ENCODE peak calls at places on chromosomes 2 and 18, in eight cellular contexts. O, S, A, Z, Q, F, K and C are unnamed samples.
A peak's percentile ranks its signal among the peaks of the same experiment; 100 is the strongest.

GRCh38 chr2:26430826-26431225 is 29.1 kb downstream of the DRC1 start:
- DNase-seq in O (no peak), S (no peak), A (no peak), Z (no peak), Q (no peak), F (no peak), K (no peak), C (no peak)

GRCh38 chr2:25699206-25699605 is 25.8 kb upstream of the DTNB start:
- DNase-seq in O (no peak), S (no peak), A (no peak), Z (no peak), Q (no peak), F (no peak), K (no peak), C (no peak)

GRCh38 chr2:140650825-140651224 is 1480.0 kb downstream of the LRP1B start:
- DNase-seq in O (no peak), S (no peak), A (no peak), Z (no peak), Q (no peak), F (no peak), K (no peak), C (no peak)

GRCh38 chr2:120423167-120423943 is 77.4 kb downstream of the INHBB start:
- DNase-seq in O (no peak), S (no peak), A (no peak), Z (no peak), Q (no peak), F (no peak), K (no peak), C (no peak)

GRCh38 chr2:223042704-223043118 is 9.3 kb upstream of the KCNE4 start:
- DNase-seq in O (no peak), S (no peak), A (no peak), Z (no peak), Q (no peak), F (no peak), K (no peak), C (no peak)

GRCh38 chr18:48796491-48797205 is 154.1 kb downstream of the SMAD7 start:
- DNase-seq in O (no peak), S (no peak), A (no peak), Z (peak; percentile 43), Q (no peak), F (no peak), K (no peak), C (no peak)

GRCh38 chr2:217798743-217799552 is 203.8 kb downstream of the TNS1 start:
- DNase-seq in O (no peak), S (no peak), A (peak; percentile 24), Z (no peak), Q (peak; percentile 33), F (peak; percentile 17), K (no peak), C (no peak)

GRCh38 chr2:105517814-105518705 is 119.2 kb upstream of the FHL2 start:
- DNase-seq in O (no peak), S (no peak), A (no peak), Z (peak; percentile 62), Q (no peak), F (no peak), K (no peak), C (no peak)

GRCh38 chr2:174573621-174574081 is 24.0 kb downstream of the WIPF1 start:
- DNase-seq in O (no peak), S (peak; percentile 31), A (no peak), Z (no peak), Q (no peak), F (no peak), K (no peak), C (no peak)

GRCh38 chr2:207054521-207054920 is 111.2 kb downstream of the KLF7 start:
- DNase-seq in O (no peak), S (no peak), A (no peak), Z (no peak), Q (no peak), F (no peak), K (no peak), C (no peak)

DNA sequence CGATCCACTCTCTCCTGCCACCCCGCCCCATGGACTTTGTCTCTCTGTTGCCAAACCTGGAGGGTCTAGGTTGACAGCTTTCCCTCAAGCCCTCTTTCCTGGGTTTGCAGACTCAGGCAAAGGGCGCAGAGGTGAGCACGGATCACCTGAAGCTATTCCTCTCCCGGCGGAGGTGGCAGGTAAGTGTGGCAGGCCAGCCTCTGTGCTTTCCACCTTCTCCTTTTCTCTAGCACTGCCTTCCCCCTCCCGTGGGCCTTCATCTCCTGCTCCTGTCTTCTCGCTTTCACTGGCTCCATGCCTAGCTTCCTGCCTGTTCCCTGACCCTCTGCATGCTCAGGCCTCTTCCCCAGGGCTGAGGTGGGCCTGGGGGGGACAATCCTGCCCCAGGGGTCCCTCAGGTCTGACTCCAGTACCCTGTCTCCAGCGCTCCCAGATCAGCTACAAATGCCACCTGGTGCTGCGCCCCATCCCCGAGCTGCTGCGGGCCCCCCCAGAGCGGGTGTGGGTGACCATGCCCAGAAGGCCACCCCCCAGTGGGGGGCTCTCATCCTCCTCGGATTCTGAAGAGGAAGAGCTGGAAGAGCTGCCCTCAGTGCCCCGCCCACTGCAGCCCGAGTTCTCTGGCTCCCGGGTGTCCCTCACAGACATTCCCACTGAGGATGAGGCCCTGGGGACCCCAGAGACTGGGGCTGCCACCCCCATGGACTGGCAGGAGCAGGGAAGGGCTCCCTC is 15.9 kb upstream of the GMPPA start:
- DNase-seq in O (no peak), S (no peak), A (no peak), Z (no peak), Q (no peak), F (no peak), K (no peak), C (no peak)
- H3K27me3 ChIP-seq in O (no peaks in the 10 kb centered on the region), S (peaks cover 53% of the 10 kb centered on the region), A (peaks cover 31% of the 10 kb centered on the region), Z (peaks cover 9% of the 10 kb centered on the region), Q (peaks cover 23% of the 10 kb centered on the region), F (no peaks in the 10 kb centered on the region), K (peaks cover 55% of the 10 kb centered on the region), C (no peaks in the 10 kb centered on the region)

GRCh38 chr2:219561179-219562048 is 9.9 kb downstream of the OBSL1 start:
- DNase-seq in O (no peak), S (no peak), A (no peak), Z (no peak), Q (no peak), F (peak; percentile 18), K (peak; percentile 60), C (no peak)
- H3K27ac ChIP-seq in O (no peak overlapping the region), S (no peak overlapping the region), A (no peak overlapping the region), Z (no peak overlapping the region), Q (no peak overlapping the region), F (no peak overlapping the region), K (peak overlapping the region; percentile 7), C (no peak overlapping the region)

GRCh38 chr2:109086743-109087020 is 42.3 kb upstream of the SH3RF3 start:
- DNase-seq in O (no peak), S (no peak), A (no peak), Z (no peak), Q (no peak), F (no peak), K (no peak), C (no peak)

GRCh38 chr2:109085912-109086742 is 42.9 kb upstream of the SH3RF3 start:
- DNase-seq in O (no peak), S (no peak), A (no peak), Z (no peak), Q (no peak), F (no peak), K (no peak), C (no peak)

GRCh38 chr2:109084341-109084740 is 44.7 kb upstream of the SH3RF3 start:
- DNase-seq in O (no peak), S (no peak), A (no peak), Z (no peak), Q (no peak), F (no peak), K (no peak), C (no peak)

GRCh38 chr2:109081374-109081773 is 47.6 kb upstream of the SH3RF3 start:
- DNase-seq in O (no peak), S (no peak), A (no peak), Z (no peak), Q (no peak), F (no peak), K (no peak), C (no peak)

GRCh38 chr2:109083771-109084170 is 45.2 kb upstream of the SH3RF3 start:
- DNase-seq in O (no peak), S (no peak), A (no peak), Z (no peak), Q (no peak), F (no peak), K (no peak), C (no peak)
- H3K27me3 ChIP-seq in O (peaks cover 15% of the 10 kb centered on the region), S (no peaks in the 10 kb centered on the region), A (no peaks in the 10 kb centered on the region), Z (no peaks in the 10 kb centered on the region), Q (no peaks in the 10 kb centered on the region), F (no peaks in the 10 kb centered on the region), K (no peaks in the 10 kb centered on the region), C (peaks cover 27% of the 10 kb centered on the region)

GRCh38 chr18:75660932-75661331 is 233.4 kb upstream of the SMIM21 start:
- DNase-seq in O (no peak), S (no peak), A (no peak), Z (no peak), Q (no peak), F (no peak), K (no peak), C (no peak)

GRCh38 chr18:75659535-75660023 is 232.1 kb upstream of the SMIM21 start:
- DNase-seq in O (no peak), S (no peak), A (no peak), Z (no peak), Q (no peak), F (no peak), K (no peak), C (no peak)

GRCh38 chr18:75658330-75658729 is 230.8 kb upstream of the SMIM21 start:
- DNase-seq in O (no peak), S (no peak), A (no peak), Z (no peak), Q (no peak), F (no peak), K (no peak), C (no peak)

GRCh38 chr18:75654928-75655745 is 227.6 kb upstream of the SMIM21 start:
- DNase-seq in O (no peak), S (no peak), A (no peak), Z (no peak), Q (no peak), F (peak; percentile 78), K (no peak), C (no peak)

GRCh38 chr18:75656035-75656434 is 228.5 kb upstream of the SMIM21 start:
- DNase-seq in O (no peak), S (no peak), A (no peak), Z (no peak), Q (no peak), F (no peak), K (no peak), C (no peak)
- H3K27ac ChIP-seq in O (no peak overlapping the region), S (no peak overlapping the region), A (no peak overlapping the region), Z (peak overlapping the region; percentile 76), Q (no peak overlapping the region), F (no peak overlapping the region), K (no peak overlapping the region), C (no peak overlapping the region)